ENCODE peak calls at places on chromosomes 16 and 17, in four cellular contexts. One of them, this sample, is unnamed.

GRCh38 chr16:70653809-70654771 is 7.7 kb downstream of the IL34 start:
- DNase-seq in GM12878: peak; percentile 44
- DNase-seq in SK-N-SH: peak; percentile 83
- DNase-seq in K562: peak; percentile 91
- DNase-seq in this sample: peak; percentile 89

GRCh38 chr17:63568563-63568962 is 18.3 kb downstream of the DCAF7 start:
- DNase-seq in GM12878: no peak
- DNase-seq in K562: no peak
- DNase-seq in SK-N-SH: no peak
- DNase-seq in this sample: no peak

GRCh38 chr17:41178843-41179616 is 1.0 kb upstream of the KRTAP4-2 start:
- DNase-seq in GM12878: no peak
- DNase-seq in SK-N-SH: no peak
- DNase-seq in K562: no peak
- DNase-seq in this sample: no peak

GRCh38 chr16:11400076-11400475 is 54.8 kb downstream of the RMI2 start:
- DNase-seq in SK-N-SH: peak; percentile 16
- DNase-seq in K562: no peak
- DNase-seq in GM12878: no peak
- DNase-seq in this sample: no peak

GRCh38 chr16:88510091-88510719 is 57.1 kb downstream of the ZFPM1 start:
- DNase-seq in GM12878: no peak
- DNase-seq in K562: no peak
- DNase-seq in SK-N-SH: peak; percentile 71
- DNase-seq in this sample: no peak

GRCh38 chr16:81189100-81189664 is 49.3 kb upstream of the BCO1 start:
- DNase-seq in SK-N-SH: peak; percentile 46
- DNase-seq in K562: peak; percentile 62
- DNase-seq in GM12878: no peak
- DNase-seq in this sample: no peak

GRCh38 chr16:851871-852270 is 51.3 kb upstream of the GNG13 start:
- DNase-seq in SK-N-SH: no peak
- DNase-seq in GM12878: no peak
- DNase-seq in K562: no peak
- DNase-seq in this sample: no peak

GRCh38 chr17:18933102-18934058 is 18.6 kb upstream of the SLC5A10 start:
- DNase-seq in SK-N-SH: no peak
- DNase-seq in K562: no peak
- DNase-seq in GM12878: no peak
- DNase-seq in this sample: no peak

GRCh38 chr17:38911081-38911730 is 14.2 kb upstream of the LASP1NB start:
- DNase-seq in SK-N-SH: no peak
- DNase-seq in K562: no peak
- DNase-seq in GM12878: no peak
- DNase-seq in this sample: no peak

GRCh38 chr17:6170349-6170748 is 100.2 kb downstream of the WSCD1 start:
- DNase-seq in GM12878: no peak
- DNase-seq in K562: no peak
- DNase-seq in SK-N-SH: no peak
- DNase-seq in this sample: no peak

GRCh38 chr17:40297511-40297910 is 9.8 kb downstream of the CDC6 start:
- DNase-seq in SK-N-SH: no peak
- DNase-seq in K562: no peak
- DNase-seq in GM12878: no peak
- DNase-seq in this sample: no peak

GRCh38 chr17:68972119-68972704 is 17.0 kb upstream of the ABCA8 start:
- DNase-seq in GM12878: no peak
- DNase-seq in SK-N-SH: peak; percentile 33
- DNase-seq in K562: peak; percentile 48
- DNase-seq in this sample: no peak

GRCh38 chr17:45307290-45308015 is 9.4 kb downstream of the MAP3K14 start:
- DNase-seq in GM12878: peak; percentile 90
- DNase-seq in SK-N-SH: no peak
- DNase-seq in K562: no peak
- DNase-seq in this sample: no peak

GRCh38 chr16:88772871-88773811 is 11.9 kb downstream of the PIEZO1 start:
- DNase-seq in SK-N-SH: no peak
- DNase-seq in K562: peak; percentile 84
- DNase-seq in GM12878: no peak
- DNase-seq in this sample: no peak

GRCh38 chr17:27083408-27084185 is 210.3 kb upstream of the WSB1 start:
- DNase-seq in K562: no peak
- DNase-seq in SK-N-SH: no peak
- DNase-seq in GM12878: no peak
- DNase-seq in this sample: no peak

GRCh38 chr16:83602797-83603735 is 204.7 kb upstream of the HSBP1 start:
- DNase-seq in SK-N-SH: no peak
- DNase-seq in GM12878: no peak
- DNase-seq in K562: no peak
- DNase-seq in this sample: no peak

GRCh38 chr16:72094266-72094610 is 591 bp downstream of the DHX38 start:
- DNase-seq in SK-N-SH: no peak
- DNase-seq in GM12878: no peak
- DNase-seq in K562: peak; percentile 59
- DNase-seq in this sample: no peak

GRCh38 chr17:12549499-12549901 is 116.2 kb upstream of the MYOCD start:
- DNase-seq in GM12878: no peak
- DNase-seq in SK-N-SH: no peak
- DNase-seq in K562: no peak
- DNase-seq in this sample: no peak

GRCh38 chr17:51044964-51045363 is 75.7 kb downstream of the SPAG9 start:
- DNase-seq in SK-N-SH: peak; percentile 25
- DNase-seq in GM12878: no peak
- DNase-seq in K562: no peak
- DNase-seq in this sample: no peak

GRCh38 chr17:68053237-68054030 is 17.9 kb downstream of the KPNA2 start:
- DNase-seq in K562: no peak
- DNase-seq in GM12878: no peak
- DNase-seq in SK-N-SH: no peak
- DNase-seq in this sample: no peak

GRCh38 chr16:48287239-48287638 is 39.9 kb upstream of the ABCC11 start:
- DNase-seq in GM12878: no peak
- DNase-seq in K562: no peak
- DNase-seq in SK-N-SH: no peak
- DNase-seq in this sample: no peak
- TF ChIP-seq USF1 in GM12878: no peak
- TF ChIP-seq USF1 in K562: no peak
- TF ChIP-seq USF1 in SK-N-SH: no peak
- TF ChIP-seq USF1 in this sample: no peak

GRCh38 chr16:50722960-50723359 is 18.9 kb upstream of the CYLD start:
- DNase-seq in K562: no peak
- DNase-seq in GM12878: no peak
- DNase-seq in SK-N-SH: no peak
- DNase-seq in this sample: no peak

GRCh38 chr16:50722410-50722737 is 19.5 kb upstream of the CYLD start:
- DNase-seq in GM12878: no peak
- DNase-seq in K562: no peak
- DNase-seq in SK-N-SH: no peak
- DNase-seq in this sample: no peak

GRCh38 chr16:50719401-50720337 is 22.2 kb upstream of the CYLD start:
- DNase-seq in GM12878: no peak
- DNase-seq in K562: no peak
- DNase-seq in SK-N-SH: no peak
- DNase-seq in this sample: peak; percentile 29

GRCh38 chr16:50724237-50724747 is 17.6 kb upstream of the CYLD start:
- DNase-seq in SK-N-SH: no peak
- DNase-seq in K562: no peak
- DNase-seq in GM12878: no peak
- DNase-seq in this sample: no peak

DNA sequence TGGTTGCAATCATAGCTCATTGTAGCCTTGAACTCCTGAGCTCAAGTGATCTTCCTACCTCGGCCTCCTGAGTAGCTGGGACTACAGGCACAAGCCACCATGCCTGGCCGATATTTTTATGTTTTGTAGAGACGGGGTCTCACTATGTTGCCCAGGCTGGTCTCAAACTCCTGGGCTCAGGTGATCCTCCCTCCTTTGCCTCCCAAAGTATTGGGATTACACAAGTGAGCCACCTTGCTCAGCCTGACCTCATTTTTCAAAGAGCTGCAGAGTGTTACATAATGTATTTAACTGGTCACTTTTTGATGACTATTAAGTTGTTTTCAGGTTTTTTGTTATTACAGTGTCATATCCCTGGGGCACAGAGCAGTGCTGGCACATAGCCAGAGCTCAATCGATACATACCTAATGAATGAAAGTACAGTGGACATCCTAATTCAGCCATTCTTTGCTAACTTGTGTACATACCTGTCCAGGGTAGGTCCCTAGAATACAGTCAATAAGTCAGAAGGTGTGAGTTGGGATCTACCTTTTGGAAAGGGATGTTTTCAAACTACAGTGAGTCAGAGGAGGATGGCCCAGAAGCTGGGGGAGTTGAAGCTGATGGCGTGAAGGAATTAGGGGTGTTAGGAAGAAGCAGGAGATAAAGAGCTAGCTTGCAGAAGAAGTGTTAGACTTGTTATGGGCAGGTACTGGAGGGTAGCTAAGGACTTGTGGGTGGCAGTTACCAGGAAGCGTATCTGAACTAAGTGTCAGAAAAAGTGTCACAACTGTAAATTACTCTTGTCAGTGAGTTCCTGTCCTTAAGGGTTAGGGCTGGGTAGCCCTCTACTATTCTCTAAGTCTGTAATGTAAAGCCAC is 20.1 kb upstream of the CYLD start:
- DNase-seq in K562: no peak
- DNase-seq in SK-N-SH: no peak
- DNase-seq in GM12878: no peak
- DNase-seq in this sample: no peak
- TF ChIP-seq USF1 in K562: no peak
- TF ChIP-seq USF1 in SK-N-SH: no peak
- TF ChIP-seq USF1 in GM12878: no peak
- TF ChIP-seq USF1 in this sample: no peak

DNA sequence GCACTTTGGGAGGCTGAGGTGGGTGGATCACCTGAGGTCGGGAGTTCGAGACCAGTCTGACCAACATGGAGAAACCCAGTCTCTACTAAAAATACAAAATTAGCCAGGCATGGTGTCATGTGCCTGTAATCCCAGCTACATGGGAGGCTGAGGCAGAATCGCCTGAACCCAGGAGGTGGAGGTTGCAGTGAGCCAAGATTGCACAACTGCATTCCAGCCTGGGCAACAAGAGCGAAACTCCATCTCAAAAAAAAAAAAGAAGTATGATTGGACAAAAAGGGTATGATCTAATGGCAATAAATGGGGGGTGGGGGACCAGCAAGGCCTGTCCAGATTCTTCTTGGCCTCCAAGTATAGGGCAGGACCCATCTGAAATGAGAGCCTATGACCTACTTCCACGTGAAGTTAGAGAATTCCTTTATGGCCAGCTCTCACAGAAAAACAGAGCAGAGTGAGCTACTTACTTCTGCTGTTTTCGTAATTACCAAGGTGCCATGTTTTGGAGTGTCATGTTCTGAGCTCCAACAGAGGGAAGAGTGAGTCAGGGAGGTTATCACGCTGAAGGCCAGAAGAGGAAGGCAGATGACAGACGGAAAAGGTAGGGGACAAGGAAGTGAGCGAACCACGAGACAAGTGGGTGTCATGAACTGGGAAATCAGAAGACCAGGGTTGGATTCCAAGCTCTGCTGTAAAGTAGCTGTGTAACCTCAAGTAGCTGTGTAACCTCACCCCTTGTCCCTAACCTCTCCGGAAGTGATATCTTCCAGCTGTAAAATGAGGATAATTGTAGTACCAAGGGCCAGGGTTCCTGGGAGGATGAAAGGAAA is 3.6 kb upstream of the ZMYND15 start:
- DNase-seq in K562: peak; percentile 65
- DNase-seq in SK-N-SH: no peak
- DNase-seq in GM12878: no peak
- DNase-seq in this sample: no peak
- TF ChIP-seq USF1 in K562: no peak
- TF ChIP-seq USF1 in SK-N-SH: no peak
- TF ChIP-seq USF1 in GM12878: no peak
- TF ChIP-seq USF1 in this sample: no peak

GRCh38 chr16:22624038-22624656 is 113.5 kb downstream of the NPIPB5 start:
- DNase-seq in K562: no peak
- DNase-seq in SK-N-SH: peak; percentile 62
- DNase-seq in GM12878: no peak
- DNase-seq in this sample: no peak
- TF ChIP-seq USF1 in K562: no peak
- TF ChIP-seq USF1 in SK-N-SH: no peak
- TF ChIP-seq USF1 in GM12878: no peak
- TF ChIP-seq USF1 in this sample: no peak

GRCh38 chr16:29779474-29779873 is 1.4 kb downstream of the ZG16 start:
- DNase-seq in K562: no peak
- DNase-seq in GM12878: no peak
- DNase-seq in SK-N-SH: no peak
- DNase-seq in this sample: peak; percentile 26
- TF ChIP-seq USF1 in K562: no peak
- TF ChIP-seq USF1 in GM12878: no peak
- TF ChIP-seq USF1 in SK-N-SH: no peak
- TF ChIP-seq USF1 in this sample: no peak

GRCh38 chr16:67719778-67720144 is 645 bp upstream of the GFOD2 start:
- DNase-seq in SK-N-SH: peak; percentile 52
- DNase-seq in K562: peak; percentile 72
- DNase-seq in GM12878: no peak
- DNase-seq in this sample: no peak
- TF ChIP-seq USF1 in SK-N-SH: peak; percentile 70
- TF ChIP-seq USF1 in K562: peak; percentile 82
- TF ChIP-seq USF1 in GM12878: peak; percentile 29
- TF ChIP-seq USF1 in this sample: no peak

DNA sequence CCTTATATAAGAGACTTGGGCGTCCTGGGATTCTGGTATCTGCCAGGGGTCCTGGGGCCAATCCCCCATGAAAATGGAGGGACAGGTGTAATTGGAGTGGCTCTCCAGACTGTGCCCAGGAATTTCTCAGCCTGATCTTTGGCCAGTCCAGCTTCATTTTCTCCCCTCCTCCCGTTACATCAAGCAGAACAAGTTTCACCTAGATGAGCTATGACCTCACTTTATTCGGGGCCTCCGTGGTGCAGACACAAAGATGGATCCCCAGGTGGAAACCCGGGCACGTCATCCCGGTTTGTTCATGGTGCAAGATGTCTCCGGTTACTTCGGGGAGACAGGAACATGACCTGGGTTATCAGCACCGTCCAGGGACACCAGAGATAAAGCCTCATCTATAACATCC is 20.7 kb upstream of the ABR start:
- DNase-seq in SK-N-SH: no peak
- DNase-seq in GM12878: no peak
- DNase-seq in K562: peak; percentile 19
- DNase-seq in this sample: no peak
- TF ChIP-seq USF1 in SK-N-SH: no peak
- TF ChIP-seq USF1 in GM12878: no peak
- TF ChIP-seq USF1 in K562: no peak
- TF ChIP-seq USF1 in this sample: no peak

GRCh38 chr17:1896243-1897163 is 66.7 kb downstream of the RPA1 start:
- DNase-seq in GM12878: peak; percentile 17
- DNase-seq in SK-N-SH: no peak
- DNase-seq in K562: no peak
- DNase-seq in this sample: no peak

GRCh38 chr17:1888741-1889140 is 58.9 kb downstream of the RPA1 start:
- DNase-seq in SK-N-SH: no peak
- DNase-seq in GM12878: no peak
- DNase-seq in K562: no peak
- DNase-seq in this sample: no peak

GRCh38 chr17:1894753-1895339 is 65.0 kb downstream of the RPA1 start:
- DNase-seq in SK-N-SH: no peak
- DNase-seq in GM12878: no peak
- DNase-seq in K562: no peak
- DNase-seq in this sample: no peak

GRCh38 chr17:1890758-1891450 is 61.1 kb downstream of the RPA1 start:
- DNase-seq in K562: no peak
- DNase-seq in SK-N-SH: no peak
- DNase-seq in GM12878: no peak
- DNase-seq in this sample: no peak
- TF ChIP-seq USF1 in K562: no peak
- TF ChIP-seq USF1 in SK-N-SH: no peak
- TF ChIP-seq USF1 in GM12878: no peak
- TF ChIP-seq USF1 in this sample: no peak